ENCODE peak calls at places on chromosomes 6 and 20, in six cellular contexts. I is cortex of kidney; C is HEK293T; M is naive thymus-derived CD8-positive, alpha-beta T cell; O is left kidney; P is left lung. R is an unnamed sample.

GRCh38 chr6:138109042-138109997 is 2.1 kb upstream of the PERP start:
- DNase-seq in I (no peak), C (peak; percentile 54), M (peak; percentile 73), O (peak; percentile 70), P (peak; percentile 44), R (peak; percentile 88)

GRCh38 chr6:64479134-64479533 is 843.5 kb downstream of the PHF3 start:
- DNase-seq in I (no peak), C (no peak), M (no peak), O (no peak), P (no peak), R (peak; percentile 40)

GRCh38 chr6:163263196-163263595 is 151.3 kb upstream of the QKI start:
- DNase-seq in I (no peak), C (no peak), M (no peak), O (peak; percentile 12), P (no peak), R (no peak)

GRCh38 chr20:1901704-1902103 is 6.5 kb downstream of the SIRPA start:
- DNase-seq in I (no peak), C (no peak), M (no peak), O (no peak), P (no peak), R (no peak)

GRCh38 chr20:36128463-36129176 is 25.9 kb upstream of the EPB41L1 start:
- DNase-seq in I (no peak), C (no peak), M (no peak), O (no peak), P (no peak), R (peak; percentile 38)

GRCh38 chr6:17965397-17965796 is 22.0 kb downstream of the KIF13A start:
- DNase-seq in I (no peak), C (no peak), M (no peak), O (no peak), P (no peak), R (no peak)

GRCh38 chr6:159969921-159970320 is 1.0 kb downstream of the IGF2R start:
- DNase-seq in I (no peak), C (peak; percentile 65), M (no peak), O (peak; percentile 93), P (no peak), R (peak; percentile 74)

GRCh38 chr20:22248052-22248667 is 336.2 kb downstream of the FOXA2 start:
- DNase-seq in I (no peak), C (peak; percentile 17), M (no peak), O (peak; percentile 41), P (no peak), R (peak; percentile 17)

GRCh38 chr6:11592289-11592906 is 54.8 kb downstream of the TMEM170B start:
- DNase-seq in I (no peak), C (no peak), M (no peak), O (no peak), P (no peak), R (no peak)

GRCh38 chr6:135231469-135231844 is 50.3 kb downstream of the MYB start:
- DNase-seq in I (no peak), C (no peak), M (no peak), O (no peak), P (no peak), R (no peak)

GRCh38 chr6:116190550-116190949 is 63.3 kb downstream of the TSPYL4 start:
- DNase-seq in I (no peak), C (no peak), M (no peak), O (peak; percentile 29), P (no peak), R (no peak)

GRCh38 chr6:142918339-142919042 is 26.5 kb downstream of the HIVEP2 start:
- DNase-seq in I (no peak), C (no peak), M (no peak), O (peak; percentile 89), P (no peak), R (no peak)

R was measured in NCI-H69.